ENCODE peak calls at places on chromosomes 12 and 14, in ten cellular contexts. N, O, Y, Z, L, T, K, V, X and S are unnamed samples.
A peak's percentile ranks its signal among the peaks of the same experiment; 100 is the strongest.

GRCh38 chr12:5514016-5514415 is 82.1 kb downstream of the NTF3 start:
- DNase-seq in N (no peak), O (no peak), Y (no peak), Z (no peak), L (no peak), T (no peak), K (no peak), V (no peak), X (no peak), S (no peak)

GRCh38 chr12:54016478-54016964 is 7.7 kb downstream of the HOXC8 start:
- DNase-seq in N (no peak), O (no peak), Y (peak; percentile 82), Z (no peak), L (no peak), T (no peak), K (peak; percentile 11), V (no peak), X (peak; percentile 87), S (peak; percentile 96)

GRCh38 chr14:36522347-36522971 is 2.4 kb upstream of the NKX2-1 start:
- DNase-seq in N (no peak), O (no peak), Y (no peak), Z (no peak), L (peak; percentile 54), T (no peak), K (no peak), V (no peak), X (no peak), S (no peak)

GRCh38 chr12:26628234-26628633 is 204.8 kb downstream of the ITPR2 start:
- DNase-seq in N (no peak), O (no peak), Y (no peak), Z (no peak), L (no peak), T (no peak), K (peak; percentile 39), V (no peak), X (peak; percentile 24), S (peak; percentile 44)

GRCh38 chr14:43706901-43707300 is 800.2 kb downstream of the FSCB start:
- DNase-seq in N (no peak), O (no peak), Y (no peak), Z (no peak), L (no peak), T (no peak), K (peak; percentile 45), V (peak; percentile 29), X (no peak), S (peak; percentile 19)

GRCh38 chr12:95874452-95874851 is 15.7 kb downstream of the SNRPF start:
- DNase-seq in N (no peak), O (no peak), Y (no peak), Z (no peak), L (no peak), T (no peak), K (no peak), V (no peak), X (no peak), S (no peak)

GRCh38 chr12:114313910-114314309 is 92.0 kb downstream of the TBX5 start:
- DNase-seq in N (no peak), O (no peak), Y (no peak), Z (no peak), L (no peak), T (no peak), K (no peak), V (no peak), X (no peak), S (no peak)

GRCh38 chr12:46276756-46277155 is 7.9 kb upstream of the SLC38A1 start:
- DNase-seq in N (no peak), O (no peak), Y (no peak), Z (no peak), L (no peak), T (no peak), K (no peak), V (no peak), X (no peak), S (no peak)

GRCh38 chr14:69693823-69694729 is 72.9 kb upstream of the SRSF5 start:
- DNase-seq in N (no peak), O (no peak), Y (no peak), Z (peak; percentile 73), L (no peak), T (no peak), K (no peak), V (no peak), X (no peak), S (no peak)

GRCh38 chr12:67299526-67299925 is 30.4 kb downstream of the CAND1 start:
- DNase-seq in N (no peak), O (no peak), Y (no peak), Z (no peak), L (no peak), T (no peak), K (no peak), V (no peak), X (no peak), S (no peak)

GRCh38 chr12:65779091-65779642 is 45.1 kb upstream of the HMGA2 start:
- DNase-seq in N (no peak), O (no peak), Y (peak; percentile 43), Z (no peak), L (peak; percentile 27), T (peak; percentile 10), K (peak; percentile 61), V (peak; percentile 73), X (peak; percentile 28), S (peak; percentile 51)

DNA sequence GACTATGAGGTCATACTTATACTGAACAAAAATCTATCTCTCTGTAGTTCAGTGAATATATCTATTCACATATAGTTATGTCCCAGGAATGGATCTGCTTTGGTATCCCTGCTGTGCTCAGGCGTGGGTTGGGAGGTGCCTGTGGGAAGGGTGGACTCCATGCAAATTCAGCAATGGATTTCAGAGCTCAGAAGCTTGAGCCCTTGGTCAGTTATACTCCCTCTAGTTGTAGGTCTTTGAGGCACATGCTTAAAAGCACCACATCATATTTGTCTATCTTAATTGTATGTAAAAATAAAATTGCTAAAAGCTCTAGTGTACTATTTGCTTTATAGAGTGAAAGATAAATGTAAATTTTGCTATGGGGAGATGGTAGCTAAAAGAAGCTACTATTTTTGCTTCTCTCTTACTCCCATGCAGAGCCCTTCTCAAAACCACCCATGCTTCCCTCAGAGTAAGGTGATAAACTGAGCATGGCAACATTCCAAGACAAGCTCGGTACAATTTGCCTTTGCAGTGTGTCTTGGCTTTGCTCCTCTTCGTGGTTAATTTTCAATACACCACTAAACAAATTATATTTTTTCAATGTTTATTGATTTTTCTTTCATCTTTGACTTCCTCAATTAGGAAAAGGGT is 54.9 kb downstream of the SLC16A7 start:
- DNase-seq in N (no peak), O (no peak), Y (peak; percentile 52), Z (no peak), L (no peak), T (no peak), K (peak; percentile 15), V (peak; percentile 36), X (no peak), S (peak; percentile 29)
- TF ChIP-seq CTCF in N (no peak), O (no peak), Y (peak; percentile 9), Z (peak; percentile 33), L (no peak), T (no peak), K (no peak), V (peak; percentile 3), X (no peak), S (peak; percentile 18)

GRCh38 chr12:29792132-29792531 is 8.4 kb upstream of the TMTC1 start:
- DNase-seq in N (no peak), O (no peak), Y (no peak), Z (no peak), L (no peak), T (no peak), K (no peak), V (no peak), X (no peak), S (no peak)

GRCh38 chr12:29796823-29797263 is 13.1 kb upstream of the TMTC1 start:
- DNase-seq in N (no peak), O (no peak), Y (peak; percentile 92), Z (no peak), L (peak; percentile 55), T (peak; percentile 5), K (peak; percentile 97), V (peak; percentile 91), X (peak; percentile 81), S (peak; percentile 94)

GRCh38 chr12:29795715-29796114 is 12.0 kb upstream of the TMTC1 start:
- DNase-seq in N (no peak), O (no peak), Y (no peak), Z (no peak), L (no peak), T (no peak), K (no peak), V (no peak), X (peak; percentile 23), S (peak; percentile 31)

GRCh38 chr12:29794869-29795268 is 11.1 kb upstream of the TMTC1 start:
- DNase-seq in N (no peak), O (no peak), Y (no peak), Z (no peak), L (no peak), T (no peak), K (no peak), V (no peak), X (no peak), S (no peak)

GRCh38 chr12:29792853-29793252 is 9.1 kb upstream of the TMTC1 start:
- DNase-seq in N (no peak), O (no peak), Y (no peak), Z (no peak), L (no peak), T (no peak), K (no peak), V (no peak), X (no peak), S (no peak)
- H3K4me3 ChIP-seq in N (no peak overlapping the region), O (no peak overlapping the region), Y (no peak overlapping the region), Z (no peak overlapping the region), L (no peak overlapping the region), T (no peak overlapping the region), K (no peak overlapping the region), V (no peak overlapping the region), X (no peak overlapping the region), S (no peak overlapping the region)

GRCh38 chr14:45287609-45288008 is 34.6 kb upstream of the MIS18BP1 start:
- DNase-seq in N (no peak), O (no peak), Y (no peak), Z (no peak), L (no peak), T (no peak), K (no peak), V (no peak), X (no peak), S (no peak)
- TF ChIP-seq CTCF in N (no peak), O (no peak), Y (no peak), Z (no peak), L (peak; percentile 29), T (peak; percentile 28), K (no peak), V (no peak), X (no peak), S (no peak)

DNA sequence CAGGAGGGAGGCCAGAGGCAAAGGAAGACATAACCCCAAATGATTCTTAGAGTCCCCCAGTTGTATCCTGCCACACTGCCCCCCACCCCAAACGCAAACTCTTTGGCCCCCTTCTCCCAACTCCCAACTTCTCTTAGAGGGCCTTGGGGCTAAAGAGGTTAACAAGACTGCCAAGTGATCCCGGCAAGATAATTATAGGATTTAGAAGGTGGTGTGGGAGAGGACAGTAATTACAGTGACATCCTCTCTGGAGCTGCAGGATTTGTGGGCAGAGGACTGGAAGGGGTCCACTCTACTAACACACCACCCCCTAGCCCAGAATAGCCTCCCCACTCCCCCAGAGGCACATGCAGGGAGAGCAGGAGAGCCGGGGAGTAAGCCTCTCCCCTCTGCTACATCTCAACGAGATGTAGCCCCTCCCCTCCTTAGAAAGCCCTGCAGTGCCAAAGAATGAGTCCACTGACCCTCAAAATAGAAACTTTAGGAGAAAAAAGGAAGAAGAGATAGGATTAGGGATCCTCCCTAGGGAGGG is 5.3 kb upstream of the GDF11 start:
- DNase-seq in N (no peak), O (no peak), Y (no peak), Z (no peak), L (peak; percentile 74), T (no peak), K (no peak), V (no peak), X (no peak), S (no peak)
- H3K4me3 ChIP-seq in N (no peak overlapping the region), O (no peak overlapping the region), Y (peak overlapping the region; percentile 62), Z (peak overlapping the region; percentile 67), L (peak overlapping the region; percentile 67), T (peak overlapping the region; percentile 73), K (no peak overlapping the region), V (peak overlapping the region; percentile 61), X (peak overlapping the region; percentile 82), S (no peak overlapping the region)